ENCODE peak calls at places on chromosome 21, in four cellular contexts. J, I, O and H are unnamed samples.

GRCh38 chr21:32249551-32250280 is 29.1 kb downstream of the MIS18A start:
- DNase-seq in J (no peak), I (no peak), O (no peak), H (no peak)

GRCh38 chr21:38965910-38966504 is 160.3 kb downstream of the ETS2 start:
- DNase-seq in J (no peak), I (peak; percentile 16), O (no peak), H (no peak)

GRCh38 chr21:33661146-33661545 is 18.8 kb downstream of the ITSN1 start:
- DNase-seq in J (no peak), I (no peak), O (no peak), H (no peak)

GRCh38 chr21:37784591-37785318 is 131.5 kb downstream of the KCNJ6 start:
- DNase-seq in J (no peak), I (peak; percentile 30), O (no peak), H (no peak)

GRCh38 chr21:27649323-27649722 is 682.4 kb upstream of the ADAMTS5 start:
- DNase-seq in J (no peak), I (peak; percentile 95), O (no peak), H (no peak)

GRCh38 chr21:45974073-45975016 is 7.2 kb upstream of the COL6A1 start:
- DNase-seq in J (peak; percentile 39), I (peak; percentile 44), O (no peak), H (peak; percentile 27)

GRCh38 chr21:34243562-34243961 is 120.2 kb upstream of the KCNE2 start:
- DNase-seq in J (peak; percentile 30), I (no peak), O (no peak), H (peak; percentile 34)

GRCh38 chr21:42685036-42685435 is 31.6 kb downstream of the PDE9A start:
- DNase-seq in J (peak; percentile 45), I (no peak), O (no peak), H (peak; percentile 53)

GRCh38 chr21:25329227-25329626 is 278.1 kb downstream of the MRPL39 start:
- DNase-seq in J (no peak), I (no peak), O (no peak), H (no peak)

GRCh38 chr21:45027241-45028196 is 46.9 kb upstream of the ADARB1 start:
- DNase-seq in J (no peak), I (no peak), O (no peak), H (no peak)

GRCh38 chr21:27219068-27219467 is 252.2 kb upstream of the ADAMTS5 start:
- DNase-seq in J (no peak), I (peak; percentile 34), O (no peak), H (no peak)

GRCh38 chr21:24988941-24989340 is 618.3 kb downstream of the MRPL39 start:
- DNase-seq in J (no peak), I (no peak), O (no peak), H (no peak)

GRCh38 chr21:26169611-26170470 is 729 bp downstream of the APP start:
- DNase-seq in J (peak; percentile 70), I (peak; percentile 45), O (no peak), H (peak; percentile 45)

GRCh38 chr21:45012661-45013270 is 61.6 kb upstream of the ADARB1 start:
- DNase-seq in J (no peak), I (no peak), O (no peak), H (no peak)

GRCh38 chr21:17931080-17931479 is 111.9 kb upstream of the C21orf91 start:
- DNase-seq in J (peak; percentile 28), I (no peak), O (no peak), H (peak; percentile 18)

GRCh38 chr21:46144464-46145070 is 10.8 kb downstream of the FTCD start:
- DNase-seq in J (peak; percentile 28), I (no peak), O (no peak), H (peak; percentile 65)